ENCODE peak calls at places on chromosomes 4 and X, in six cellular contexts. I is K562, K is H1, Q is A549, L is WTC11, M is HepG2. J is an unnamed sample.

GRCh38 chr4:1506956-1507721 is 100.9 kb upstream of the NKX1-1 start:
- DNase-seq in Q (no peak), M (no peak), K (no peak), I (no peak), L (peak), J (no peak)

GRCh38 chr4:186105721-186106335 is 1.3 kb downstream of the FAM149A start:
- DNase-seq in K (no peak), L (no peak), I (no peak), M (no peak), Q (no peak), J (no peak)

GRCh38 chrX:19643203-19643602 is 127.9 kb upstream of the MAP3K15 start:
- DNase-seq in K (no peak), L (no peak), M (no peak), Q (no peak), I (no peak), J (no peak)

GRCh38 chr4:99586747-99587146 is 12.1 kb downstream of the MTTP start:
- DNase-seq in I (no peak), M (no peak), L (no peak), Q (no peak), K (no peak), J (no peak)

GRCh38 chrX:18674417-18674787 is 2.5 kb upstream of the RS1 start:
- DNase-seq in K (peak), I (peak), Q (no peak), L (peak), M (no peak), J (peak)

GRCh38 chr4:125758438-125758837 is 443.7 kb downstream of the FAT4 start:
- DNase-seq in K (no peak), L (no peak), M (no peak), I (no peak), Q (no peak), J (no peak)

GRCh38 chrX:30308263-30309138 is 689 bp downstream of the NR0B1 start:
- DNase-seq in K (peak), Q (peak), I (no peak), L (peak), M (no peak), J (peak)

GRCh38 chr4:160498211-160498610 is 1395.3 kb downstream of the RAPGEF2 start:
- DNase-seq in L (no peak), Q (no peak), K (no peak), I (no peak), M (no peak), J (no peak)

GRCh38 chr4:148240241-148240640 is 202.0 kb downstream of the NR3C2 start:
- DNase-seq in M (no peak), I (no peak), L (no peak), K (no peak), Q (no peak), J (no peak)

GRCh38 chr4:142043509-142043908 is 407.1 kb downstream of the IL15 start:
- DNase-seq in I (no peak), K (no peak), Q (no peak), L (no peak), M (no peak), J (no peak)

GRCh38 chr4:181874582-181874981 is 368.6 kb upstream of the TENM3 start:
- DNase-seq in M (no peak), I (no peak), K (no peak), L (no peak), Q (no peak), J (no peak)

GRCh38 chrX:56228914-56229313 is 3.2 kb upstream of the KLF8 start:
- DNase-seq in L (no peak), M (no peak), K (no peak), Q (no peak), I (no peak), J (no peak)

GRCh38 chrX:44428989-44429627 is 85.6 kb upstream of the EFHC2 start:
- DNase-seq in L (no peak), K (no peak), I (no peak), Q (peak), M (peak), J (no peak)

GRCh38 chr4:94621491-94622080 is 136.2 kb upstream of the BMPR1B start:
- DNase-seq in M (peak), K (no peak), L (no peak), Q (peak), I (peak), J (peak)

GRCh38 chr4:154560824-154561231 is 2.0 kb upstream of the FGB start:
- DNase-seq in K (no peak), L (no peak), I (no peak), Q (peak), M (peak), J (no peak)

GRCh38 chr4:173513651-173514050 is 16.4 kb downstream of the HAND2 start:
- DNase-seq in K (no peak), L (no peak), I (no peak), Q (no peak), M (no peak), J (no peak)

GRCh38 chr4:158410272-158410671 is 111.4 kb upstream of the RXFP1 start:
- DNase-seq in K (no peak), I (no peak), L (no peak), Q (peak), M (no peak), J (peak)

GRCh38 chr4:97911236-97911906 is 231.9 kb downstream of the STPG2 start:
- DNase-seq in L (peak), Q (no peak), M (no peak), I (no peak), K (no peak), J (no peak)

GRCh38 chr4:174563399-174563798 is 41.1 kb upstream of the HPGD start:
- DNase-seq in L (no peak), M (no peak), K (no peak), I (no peak), Q (no peak), J (no peak)

GRCh38 chrX:41732260-41732659 is 8.3 kb downstream of the GPR82 start:
- DNase-seq in I (no peak), Q (no peak), L (no peak), K (no peak), M (no peak), J (no peak)

GRCh38 chr4:8404791-8405515 is 35.6 kb downstream of the ACOX3 start:
- DNase-seq in Q (no peak), I (no peak), L (no peak), M (no peak), K (no peak), J (no peak)

GRCh38 chr4:149203256-149204001 is 612.2 kb downstream of the IQCM start:
- DNase-seq in L (no peak), I (no peak), M (no peak), Q (no peak), K (no peak), J (no peak)

GRCh38 chrX:51837926-51838325 is 55.5 kb upstream of the MAGED1 start:
- DNase-seq in Q (no peak), L (no peak), M (no peak), K (no peak), I (no peak), J (peak)

GRCh38 chrX:151680805-151681204 is 14.5 kb upstream of the PRRG3 start:
- DNase-seq in L (peak), K (peak), Q (peak), I (peak), M (peak), J (peak)

GRCh38 chr4:109947918-109948317 is 35.2 kb downstream of the EGF start:
- DNase-seq in L (no peak), Q (no peak), M (no peak), K (no peak), I (no peak), J (no peak)

GRCh38 chr4:76470064-76470463 is 35.0 kb downstream of the SHROOM3 start:
- DNase-seq in Q (no peak), L (no peak), I (no peak), K (no peak), M (no peak), J (no peak)

GRCh38 chrX:51608766-51609165 is 9.9 kb downstream of the CENPVL3 start:
- DNase-seq in Q (no peak), L (no peak), M (no peak), K (no peak), I (no peak), J (no peak)

GRCh38 chr4:108890491-108890890 is 127.6 kb upstream of the ETNPPL start:
- DNase-seq in Q (no peak), L (no peak), K (no peak), M (no peak), I (no peak), J (no peak)

GRCh38 chrX:129773649-129774458 is 5.9 kb upstream of the SASH3 start:
- DNase-seq in I (peak), Q (no peak), K (no peak), L (no peak), M (peak), J (no peak)

GRCh38 chr4:73707269-73707875 is 33.0 kb upstream of the CXCL8 start:
- DNase-seq in L (no peak), I (no peak), M (no peak), Q (no peak), K (no peak), J (no peak)

DNA sequence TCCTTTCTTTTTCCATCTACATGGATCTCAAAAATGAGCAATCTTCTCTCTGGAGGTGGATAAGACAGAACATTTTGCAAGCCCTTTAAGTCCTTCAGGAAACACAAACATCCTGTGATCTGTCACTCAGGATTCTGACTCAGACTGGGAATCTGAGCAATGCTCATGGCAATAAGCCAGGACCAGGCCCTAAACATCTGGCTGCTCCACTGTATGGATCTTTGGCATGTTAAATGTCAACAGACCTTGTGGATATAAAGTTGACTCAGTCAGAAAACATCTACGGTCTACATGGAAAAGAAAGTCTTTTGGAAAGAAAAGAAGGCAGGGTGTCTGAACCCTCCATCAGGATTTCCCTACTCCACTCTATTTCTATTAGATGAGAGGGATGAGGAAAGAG is 17.8 kb upstream of the CHIC2 start:
- DNase-seq in M (peak), I (no peak), Q (peak), L (no peak), K (no peak), J (peak)
- TF ChIP-seq JUN in M (peak), I (no peak), Q (peak), L (no peak), K (no peak), J (peak)

DNA sequence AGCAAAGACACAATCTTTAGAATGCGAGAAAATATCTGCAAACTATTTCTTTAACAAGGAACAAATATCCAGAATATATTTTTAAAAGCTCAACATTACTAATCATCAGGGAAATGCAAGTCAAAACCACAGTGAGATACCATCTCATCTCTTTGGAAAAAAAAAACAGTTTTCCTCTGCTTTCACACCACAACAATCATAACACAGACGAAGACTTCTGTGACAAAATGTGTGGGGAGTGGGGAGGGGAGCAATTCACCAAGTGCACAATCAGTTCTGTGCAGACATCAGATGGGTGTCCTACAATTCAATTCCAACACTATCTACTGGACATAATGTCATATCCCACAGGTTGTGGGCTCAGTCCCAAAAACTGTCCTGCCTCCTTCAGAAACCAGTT is 293.2 kb upstream of the SLC7A11 start:
- DNase-seq in L (no peak), K (no peak), I (no peak), Q (no peak), M (no peak), J (no peak)
- TF ChIP-seq JUN in L (no peak), K (no peak), I (no peak), Q (no peak), M (no peak), J (no peak)

DNA sequence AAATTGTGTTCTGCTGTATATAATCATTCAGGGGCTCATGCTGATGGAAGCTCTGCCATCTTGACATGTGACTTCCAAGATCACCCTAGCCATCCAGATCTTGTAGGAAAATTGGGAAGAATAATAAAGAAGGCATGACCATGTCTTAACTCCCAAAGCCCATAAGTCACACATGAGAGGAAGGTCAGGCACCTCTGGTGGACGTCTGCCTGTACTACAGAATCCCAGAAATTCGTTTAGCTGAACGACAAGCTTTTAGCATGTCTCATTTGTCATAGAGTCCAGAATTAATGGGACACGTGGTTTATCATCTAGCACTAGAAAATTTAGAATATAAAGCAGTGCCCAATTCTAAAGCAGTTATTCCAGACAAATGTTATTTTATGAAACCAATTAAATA is 212.7 kb downstream of the CENPC start:
- DNase-seq in M (peak), I (peak), L (peak), Q (peak), K (no peak), J (peak)
- TF ChIP-seq JUN in M (no peak), I (no peak), L (no peak), Q (no peak), K (no peak), J (no peak)

GRCh38 chrX:78384486-78384885 is 57.1 kb upstream of the CYSLTR1 start:
- DNase-seq in Q (no peak), M (no peak), L (no peak), K (no peak), I (no peak), J (no peak)
- TF ChIP-seq JUN in Q (no peak), M (no peak), L (no peak), K (no peak), I (no peak), J (no peak)

DNA sequence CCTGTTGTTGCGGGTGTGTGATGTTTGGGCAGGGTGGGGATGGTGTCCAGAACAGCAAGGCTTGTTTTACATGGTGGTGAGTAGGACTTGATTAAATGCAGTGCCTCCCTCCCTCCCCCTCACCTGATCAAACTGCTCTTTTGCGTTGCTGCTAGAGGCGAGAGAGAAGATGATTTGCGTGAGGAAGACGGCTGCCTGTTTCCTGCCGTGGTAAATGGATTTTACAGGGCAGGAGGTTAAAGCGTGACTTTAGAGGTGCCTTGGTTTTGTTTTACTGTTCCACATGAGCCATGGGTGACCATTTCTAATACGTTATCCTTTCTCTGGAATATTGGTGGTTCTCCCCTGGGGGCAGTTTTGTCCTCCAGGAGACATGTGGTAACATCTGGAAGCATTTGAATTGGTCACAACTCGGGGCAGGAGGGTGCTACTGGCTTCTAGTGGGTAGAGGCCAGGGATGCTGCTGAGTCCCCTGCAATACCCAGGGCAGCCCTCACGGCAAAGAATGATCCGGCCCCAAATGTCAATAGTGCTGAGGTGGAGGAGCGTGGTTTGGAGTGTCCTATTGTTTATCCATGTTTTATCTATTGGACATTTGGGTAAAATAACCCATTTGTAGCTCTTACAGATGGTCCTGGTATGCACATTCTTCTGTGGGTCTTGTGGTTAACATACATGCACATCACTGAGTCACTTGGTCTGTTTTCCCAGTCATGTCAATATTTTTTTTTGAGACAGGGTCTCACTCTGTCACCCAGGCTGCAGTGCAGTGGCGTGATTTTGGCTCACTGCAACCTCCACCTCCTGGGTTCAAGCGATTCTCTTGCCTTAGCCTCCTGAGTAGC is 73.7 kb downstream of the SHROOM2 start:
- DNase-seq in K (no peak), L (no peak), I (no peak), M (no peak), Q (no peak), J (no peak)
- TF ChIP-seq JUN in K (no peak), L (no peak), I (no peak), M (no peak), Q (no peak), J (no peak)

DNA sequence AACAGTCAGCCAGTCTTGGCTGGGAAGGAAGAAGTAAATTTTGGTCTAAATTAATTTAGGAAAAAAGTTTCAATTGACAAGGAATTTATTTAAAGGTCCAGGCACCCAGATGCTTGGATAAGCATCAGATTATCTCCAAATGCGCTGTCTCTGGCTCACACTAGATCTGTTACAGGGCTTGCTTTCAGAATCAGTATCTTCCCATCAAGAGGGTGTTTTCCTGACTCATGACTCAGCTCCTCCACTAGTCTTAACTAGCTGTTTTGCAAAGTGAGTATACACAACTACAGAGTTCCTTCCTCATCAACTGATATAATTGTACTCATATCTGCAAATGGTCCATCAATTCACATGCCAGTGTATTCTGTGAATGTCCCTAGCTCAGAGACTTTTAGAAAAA is 482.1 kb upstream of the CPEB2 start:
- DNase-seq in K (no peak), M (no peak), Q (no peak), I (no peak), L (no peak), J (no peak)
- TF ChIP-seq JUN in K (no peak), M (no peak), Q (no peak), I (no peak), L (no peak), J (no peak)

DNA sequence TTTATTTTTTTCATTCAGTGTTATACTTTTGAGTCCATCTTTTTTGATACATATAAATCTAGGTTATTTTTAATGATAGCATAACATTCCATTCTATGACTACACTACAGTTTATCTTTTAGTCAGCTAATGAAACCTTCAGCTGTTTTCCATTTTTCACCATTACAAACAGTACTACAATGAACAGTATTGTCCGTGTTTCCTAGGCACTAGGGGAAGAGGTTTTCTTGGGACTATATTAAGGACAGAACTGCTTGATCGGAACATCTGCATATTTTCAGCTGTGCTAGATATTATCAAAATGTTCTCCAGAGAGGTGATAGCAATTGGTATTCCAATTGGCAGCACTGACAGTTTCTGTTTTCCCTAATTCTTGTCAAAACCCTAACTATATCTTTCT is 44.3 kb upstream of the HCCS start:
- DNase-seq in I (no peak), Q (no peak), K (no peak), L (no peak), M (no peak), J (no peak)
- TF ChIP-seq JUN in I (no peak), Q (no peak), K (no peak), L (no peak), M (no peak), J (no peak)

GRCh38 chr4:121989715-121990114 is 37.9 kb upstream of the TRPC3 start:
- DNase-seq in Q (no peak), K (no peak), I (peak), L (no peak), M (no peak), J (peak)
- TF ChIP-seq JUN in Q (no peak), K (no peak), I (no peak), L (no peak), M (no peak), J (no peak)

DNA sequence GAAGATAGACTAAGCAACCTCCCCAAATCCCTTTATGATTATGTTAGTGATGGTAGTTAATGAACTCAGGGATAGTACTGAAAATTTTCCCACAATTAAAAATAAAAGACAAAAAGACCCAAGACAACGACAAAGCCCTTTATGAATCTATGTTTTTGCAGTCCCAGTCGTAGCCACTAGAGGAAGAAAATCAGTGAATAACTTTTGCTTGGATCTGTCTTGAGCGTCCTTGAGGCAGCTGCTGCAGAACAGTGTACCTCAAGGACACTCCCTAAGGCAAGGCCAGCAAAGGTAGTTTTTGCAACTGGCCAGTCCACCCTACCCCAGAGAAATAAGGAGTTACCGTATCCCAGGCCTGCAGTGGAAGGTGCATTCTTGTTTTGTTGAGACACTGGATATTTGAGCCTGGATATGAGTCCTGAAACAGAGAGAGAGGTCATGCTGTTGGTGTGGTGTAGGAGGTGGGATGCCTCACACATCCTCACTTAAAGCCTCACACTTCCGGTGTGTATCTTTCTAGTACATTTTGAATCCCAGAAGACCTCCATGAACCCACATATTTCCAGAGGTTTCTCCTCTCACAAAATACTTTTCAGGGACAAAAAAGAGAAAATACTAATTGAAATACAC is 8.7 kb upstream of the TIMM8A start:
- DNase-seq in M (no peak), K (no peak), Q (peak), I (peak), L (no peak), J (no peak)
- TF ChIP-seq JUN in M (no peak), K (no peak), Q (no peak), I (no peak), L (no peak), J (no peak)

GRCh38 chr4:119627267-119628190 is 1.1 kb downstream of the PDE5A start:
- DNase-seq in I (peak), L (peak), M (no peak), Q (peak), K (peak), J (peak)
- TF ChIP-seq JUN in I (no peak), L (no peak), M (no peak), Q (no peak), K (no peak), J (no peak)

J was measured in endothelial cell of umbilical vein.